ENCODE peak calls at places on chromosomes 16 and 17, in ten cellular contexts. H is cardiac muscle cell; X is activated effector memory CD4-positive, alpha-beta T cell treated with anti-CD3 and anti-CD28 coated beads, Interleukin-2, amount 50 U/mL, for 16 hours; A is nephron progenitor cell; Y is natural killer cell; P is EH; C is T-helper 2 cell; W is small intestine; R is BJ; F is A549. E is an unnamed sample.

GRCh38 chr17:79695293-79696158 is 35.2 kb upstream of the ENPP7 start:
- DNase-seq in H (peak), X (no peak), A (no peak), Y (no peak), P (peak), C (no peak), W (no peak), R (no peak), F (no peak), E (no peak)

GRCh38 chr17:76104896-76105231 is 1.3 kb upstream of the EXOC7 start:
- DNase-seq in H (no peak), X (no peak), A (no peak), Y (no peak), P (no peak), C (no peak), W (no peak), R (no peak), F (no peak), E (no peak)

GRCh38 chr16:57846078-57846697 is 43.9 kb upstream of the KIFC3 start:
- DNase-seq in H (no peak), X (no peak), A (no peak), Y (no peak), P (no peak), C (no peak), W (no peak), R (no peak), F (no peak), E (no peak)

GRCh38 chr16:74461826-74462225 is 40.5 kb upstream of the CLEC18B start:
- DNase-seq in H (no peak), X (no peak), A (no peak), Y (no peak), P (no peak), C (no peak), W (no peak), R (no peak), F (no peak), E (no peak)

GRCh38 chr17:74272731-74273201 is 1.3 kb upstream of the DNAI2 start:
- DNase-seq in H (peak), X (no peak), A (no peak), Y (no peak), P (no peak), C (no peak), W (no peak), R (no peak), F (no peak), E (no peak)

GRCh38 chr16:26731729-26732128 is 335.0 kb upstream of the C16orf82 start:
- DNase-seq in H (no peak), X (no peak), A (no peak), Y (no peak), P (no peak), C (no peak), W (no peak), R (no peak), F (no peak), E (no peak)

GRCh38 chr17:83051423-83052240 is 27.8 kb upstream of the METRNL start:
- DNase-seq in H (peak), X (peak), A (peak), Y (peak), P (peak), C (peak), W (peak), R (peak), F (peak), E (peak)

GRCh38 chr17:74699236-74699635 is 13.5 kb downstream of the CD300LF start:
- DNase-seq in H (no peak), X (no peak), A (no peak), Y (no peak), P (no peak), C (no peak), W (no peak), R (no peak), F (no peak), E (no peak)

GRCh38 chr17:59716427-59716826 is 9.0 kb downstream of the VMP1 start:
- DNase-seq in H (no peak), X (no peak), A (no peak), Y (no peak), P (no peak), C (no peak), W (no peak), R (no peak), F (no peak), E (no peak)

GRCh38 chr16:27690604-27691003 is 140.7 kb downstream of the KATNIP start:
- DNase-seq in H (peak), X (no peak), A (peak), Y (no peak), P (peak), C (peak), W (peak), R (no peak), F (peak), E (no peak)

GRCh38 chr16:83992624-83993023 is 24.6 kb downstream of the NECAB2 start:
- DNase-seq in H (peak), X (no peak), A (no peak), Y (no peak), P (peak), C (no peak), W (no peak), R (peak), F (no peak), E (no peak)

GRCh38 chr17:40075216-40076100 is 12.7 kb downstream of the THRA start:
- DNase-seq in H (peak), X (peak), A (peak), Y (peak), P (peak), C (peak), W (peak), R (no peak), F (peak), E (no peak)

GRCh38 chr17:57866319-57866718 is 16.5 kb upstream of the MRPS23 start:
- DNase-seq in H (no peak), X (no peak), A (no peak), Y (no peak), P (no peak), C (no peak), W (no peak), R (no peak), F (no peak), E (no peak)

GRCh38 chr16:71681360-71681759 is 43.1 kb downstream of the PHLPP2 start:
- DNase-seq in H (no peak), X (no peak), A (no peak), Y (no peak), P (no peak), C (no peak), W (peak), R (no peak), F (peak), E (no peak)

GRCh38 chr16:89114159-89114981 is 20.7 kb downstream of the ACSF3 start:
- DNase-seq in H (peak), X (peak), A (no peak), Y (no peak), P (peak), C (peak), W (no peak), R (no peak), F (no peak), E (no peak)

GRCh38 chr16:79658301-79659001 is 57.9 kb upstream of the MAF start:
- DNase-seq in H (peak), X (no peak), A (no peak), Y (no peak), P (peak), C (peak), W (no peak), R (no peak), F (peak), E (no peak)

GRCh38 chr17:53058031-53058430 is 764.7 kb upstream of the KIF2B start:
- DNase-seq in H (no peak), X (no peak), A (no peak), Y (no peak), P (no peak), C (no peak), W (no peak), R (no peak), F (no peak), E (no peak)

GRCh38 chr17:47725446-47726109 is 7.5 kb upstream of the TBX21 start:
- DNase-seq in H (no peak), X (no peak), A (no peak), Y (no peak), P (no peak), C (no peak), W (no peak), R (no peak), F (no peak), E (no peak)

GRCh38 chr17:77318021-77318420 is 177.3 kb downstream of the SEC14L1 start:
- DNase-seq in H (no peak), X (no peak), A (no peak), Y (no peak), P (no peak), C (no peak), W (no peak), R (no peak), F (no peak), E (no peak)

GRCh38 chr16:88013091-88013609 is 61.9 kb downstream of the BANP start:
- DNase-seq in H (no peak), X (peak), A (peak), Y (no peak), P (peak), C (no peak), W (no peak), R (no peak), F (no peak), E (no peak)

E was measured in AG04449.